ENCODE peak calls at places on chromosomes 12 and 14, in six cellular contexts. D, B, K, X, Z and M are unnamed samples.

GRCh38 chr12:117836476-117836875 is 132.3 kb downstream of the KSR2 start:
- DNase-seq in B (no peak), K (no peak), Z (no peak), X (no peak), D (no peak), M (no peak)

GRCh38 chr12:71069317-71069716 is 88.5 kb downstream of the TSPAN8 start:
- DNase-seq in K (no peak), B (no peak), X (no peak), D (no peak), Z (no peak), M (no peak)

GRCh38 chr12:19431407-19432308 is 7.6 kb upstream of the AEBP2 start:
- DNase-seq in Z (no peak), B (peak), D (peak), X (peak), K (no peak), M (no peak)

GRCh38 chr12:120094485-120094884 is 22.1 kb downstream of the RAB35 start:
- DNase-seq in X (no peak), B (no peak), Z (no peak), K (no peak), D (no peak), M (no peak)

GRCh38 chr14:54348923-54349615 is 47.7 kb upstream of the CDKN3 start:
- DNase-seq in X (no peak), Z (no peak), K (no peak), B (no peak), D (no peak), M (peak)

GRCh38 chr12:67269632-67270578 is 747 bp downstream of the CAND1 start:
- DNase-seq in D (peak), X (peak), K (peak), Z (peak), B (peak), M (peak)

GRCh38 chr12:29534935-29535334 is 37.4 kb upstream of the OVCH1 start:
- DNase-seq in X (no peak), K (no peak), B (no peak), D (no peak), Z (no peak), M (no peak)

GRCh38 chr12:94240171-94240570 is 91.8 kb downstream of the PLXNC1 start:
- DNase-seq in B (no peak), K (no peak), X (no peak), D (no peak), Z (no peak), M (no peak)

GRCh38 chr12:50786498-50787231 is 22.8 kb downstream of the ATF1 start:
- DNase-seq in Z (peak), K (no peak), B (peak), D (no peak), X (no peak), M (no peak)

GRCh38 chr12:131074221-131075083 is 120.7 kb downstream of the ADGRD1 start:
- DNase-seq in D (peak), Z (peak), K (no peak), B (no peak), X (no peak), M (no peak)

GRCh38 chr12:115914122-115914521 is 363.4 kb downstream of the MED13L start:
- DNase-seq in D (no peak), Z (no peak), X (no peak), K (no peak), B (no peak), M (no peak)

GRCh38 chr14:105064721-105065143 is 498 bp downstream of the GPR132 start:
- DNase-seq in B (no peak), X (peak), Z (peak), D (no peak), K (no peak), M (no peak)

GRCh38 chr12:56358836-56359532 is 923 bp downstream of the STAT2 start:
- DNase-seq in D (peak), B (no peak), X (peak), K (no peak), Z (peak), M (peak)

GRCh38 chr14:26841920-26842741 is 244.3 kb upstream of the NOVA1 start:
- DNase-seq in K (no peak), B (no peak), X (no peak), Z (peak), D (peak), M (no peak)

GRCh38 chr12:19125325-19125724 is 4.2 kb upstream of the PLEKHA5 start:
- DNase-seq in K (no peak), B (no peak), D (no peak), X (no peak), Z (no peak), M (no peak)

GRCh38 chr12:68950511-68950910 is 17.5 kb upstream of the CPM start:
- DNase-seq in X (no peak), B (no peak), Z (no peak), K (no peak), D (no peak), M (no peak)

GRCh38 chr14:75283162-75283883 is 4.7 kb downstream of the FOS start:
- DNase-seq in B (peak), K (peak), Z (peak), D (peak), X (no peak), M (no peak)